ENCODE peak calls at places on chromosomes 3 and 15, in ten cellular contexts. D is PC-3, V is AG09319, I is cardiac muscle cell, F is HFF-Myc, W is GM12865, M is AG09309, X is ascending aorta, Q is Peyer's patch, G is WTC11. E is an unnamed sample.
A peak's percentile ranks its signal among the peaks of the same experiment; 100 is the strongest.

GRCh38 chr3:146504546-146505197 is 35.3 kb upstream of the PLSCR2 start:
- DNase-seq in M (no peak), W (no peak), Q (no peak), V (no peak), I (no peak), G (no peak), X (no peak), D (peak; percentile 62), F (no peak), E (no peak)

GRCh38 chr15:40894689-40895308 is 549 bp downstream of the VPS18 start:
- DNase-seq in W (peak; percentile 78), G (peak; percentile 73), X (no peak), I (peak; percentile 76), M (no peak), D (peak; percentile 81), Q (peak; percentile 77), V (no peak), F (no peak), E (no peak)

GRCh38 chr15:98612490-98613110 is 35.7 kb upstream of the IGF1R start:
- DNase-seq in D (no peak), G (no peak), X (no peak), V (no peak), Q (peak; percentile 10), I (no peak), M (no peak), F (no peak), W (no peak), E (no peak)

GRCh38 chr3:129305592-129306091 is 27.0 kb downstream of the HMCES start:
- DNase-seq in D (no peak), Q (peak; percentile 84), M (peak; percentile 57), W (peak; percentile 42), V (no peak), I (peak; percentile 95), G (peak; percentile 99), F (peak; percentile 88), X (peak; percentile 90), E (peak; percentile 68)

GRCh38 chr15:81531971-81532370 is 158.0 kb upstream of the TMC3 start:
- DNase-seq in I (no peak), X (no peak), F (no peak), Q (no peak), V (no peak), G (no peak), W (no peak), D (peak; percentile 56), M (no peak), E (no peak)

GRCh38 chr3:37876279-37876678 is 14.6 kb downstream of the CTDSPL start:
- DNase-seq in Q (no peak), G (no peak), I (no peak), X (no peak), D (no peak), V (no peak), F (no peak), W (no peak), M (no peak), E (no peak)

GRCh38 chr3:134002326-134002725 is 27.4 kb downstream of the SLCO2A1 start:
- DNase-seq in X (no peak), W (no peak), V (peak; percentile 40), D (no peak), G (no peak), M (peak; percentile 42), F (peak; percentile 51), Q (no peak), I (peak; percentile 14), E (no peak)

GRCh38 chr3:45890405-45890804 is 4.1 kb downstream of the CCR9 start:
- DNase-seq in G (no peak), M (no peak), F (no peak), Q (peak; percentile 85), V (no peak), X (no peak), D (peak; percentile 44), W (no peak), I (no peak), E (no peak)

GRCh38 chr15:98123834-98124233 is 163.3 kb downstream of the ARRDC4 start:
- DNase-seq in G (no peak), V (no peak), M (no peak), Q (no peak), X (no peak), D (no peak), W (no peak), I (no peak), F (no peak), E (no peak)

GRCh38 chr3:113560845-113561623 is 28.7 kb downstream of the SIDT1 start:
- DNase-seq in D (peak; percentile 35), X (no peak), F (peak; percentile 12), Q (no peak), M (no peak), W (no peak), V (no peak), I (peak; percentile 56), G (no peak), E (no peak)

GRCh38 chr3:125462722-125463299 is 57.2 kb downstream of the SNX4 start:
- DNase-seq in G (no peak), F (no peak), X (no peak), D (no peak), Q (no peak), I (no peak), V (no peak), W (no peak), M (no peak), E (no peak)

GRCh38 chr15:69979269-69979668 is 118.4 kb downstream of the TLE3 start:
- DNase-seq in V (no peak), D (peak; percentile 59), G (peak; percentile 21), M (no peak), F (no peak), X (no peak), Q (peak; percentile 76), W (peak; percentile 81), I (no peak), E (no peak)

GRCh38 chr3:11607816-11608215 is 35.9 kb downstream of the VGLL4 start:
- DNase-seq in X (no peak), V (no peak), F (no peak), G (no peak), W (no peak), I (peak; percentile 59), D (no peak), Q (no peak), M (no peak), E (no peak)

GRCh38 chr3:190076601-190077444 is 43.9 kb downstream of the P3H2 start:
- DNase-seq in D (peak; percentile 90), W (no peak), Q (no peak), M (peak; percentile 93), V (peak; percentile 89), G (no peak), F (peak; percentile 90), I (peak; percentile 94), X (peak; percentile 27), E (no peak)

GRCh38 chr15:47811160-47811559 is 93.9 kb downstream of the SEMA6D start:
- DNase-seq in I (no peak), V (no peak), W (no peak), Q (no peak), M (no peak), F (no peak), X (no peak), G (no peak), D (no peak), E (no peak)

GRCh38 chr15:55499158-55499557 is 8.9 kb downstream of the DNAAF4 start:
- DNase-seq in I (no peak), D (no peak), V (no peak), W (peak; percentile 4), G (no peak), M (no peak), Q (no peak), X (no peak), F (no peak), E (no peak)

GRCh38 chr15:40776537-40777141 is 6.9 kb downstream of the C15orf62 start:
- DNase-seq in G (no peak), D (peak; percentile 93), V (no peak), X (no peak), I (peak; percentile 53), F (no peak), Q (no peak), W (no peak), M (peak; percentile 45), E (no peak)

GRCh38 chr3:49199244-49199899 is 28.0 kb downstream of the KLHDC8B start:
- DNase-seq in G (peak; percentile 74), V (peak; percentile 75), F (no peak), M (peak; percentile 64), W (no peak), Q (peak; percentile 84), I (peak; percentile 94), X (peak; percentile 79), D (no peak), E (peak; percentile 87)

GRCh38 chr3:18703798-18704197 is 278.7 kb upstream of the SATB1 start:
- DNase-seq in D (no peak), X (no peak), Q (no peak), F (no peak), I (no peak), M (no peak), V (no peak), W (no peak), G (no peak), E (no peak)
- TF ChIP-seq CTCF in D (no peak), X (no peak), Q (no peak), F (no peak), I (no peak), M (no peak), V (no peak), W (no peak), G (no peak), E (no peak)

DNA sequence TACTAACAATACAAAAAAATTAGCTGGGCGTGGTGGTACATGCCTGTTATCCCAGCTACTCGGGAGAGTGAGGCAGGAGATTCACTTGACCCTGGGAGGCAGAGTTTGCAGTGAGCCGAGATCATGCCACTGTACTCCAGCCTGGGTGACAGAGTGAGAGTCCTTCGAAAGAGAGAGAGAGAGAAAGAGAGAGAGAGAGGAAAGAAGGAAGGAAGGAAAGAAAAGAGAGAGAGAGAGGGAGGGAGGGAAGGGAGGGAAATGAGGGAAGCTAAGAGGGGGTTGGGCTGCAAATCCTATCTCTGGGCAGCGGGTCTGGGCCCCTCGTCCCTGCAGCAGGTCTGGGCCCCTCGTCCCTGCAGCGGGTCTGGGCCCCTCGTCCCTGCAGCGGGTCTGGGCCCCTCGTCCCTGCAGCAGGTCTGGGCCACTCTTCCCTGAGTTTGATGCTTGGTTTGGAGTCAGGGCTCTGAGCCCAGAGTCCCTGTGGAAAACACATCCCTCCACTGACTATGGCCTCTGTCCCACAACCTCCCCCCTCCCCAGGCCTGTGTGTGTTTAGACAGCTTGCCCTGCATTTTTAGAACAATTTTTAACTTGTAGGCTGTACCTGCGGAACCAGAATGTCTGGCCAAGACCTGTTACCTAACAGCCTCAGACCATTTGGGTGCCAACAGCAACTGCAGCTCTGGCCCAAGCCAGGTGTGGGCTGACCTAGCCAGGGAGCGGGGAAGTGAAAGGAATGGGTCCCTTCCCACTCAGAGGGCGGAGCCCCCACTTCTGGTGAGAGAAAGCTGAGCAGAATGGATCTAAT is 60.2 kb upstream of the TFRC start:
- DNase-seq in M (no peak), F (no peak), X (no peak), W (no peak), Q (no peak), D (peak; percentile 66), I (no peak), G (no peak), V (no peak), E (no peak)
- TF ChIP-seq CTCF in M (no peak), F (no peak), X (no peak), W (no peak), Q (no peak), D (no peak), I (no peak), G (no peak), V (no peak), E (no peak)

GRCh38 chr15:57306944-57307411 is 69.3 kb upstream of the CGNL1 start:
- DNase-seq in I (no peak), V (no peak), W (no peak), G (no peak), F (no peak), Q (no peak), X (no peak), M (no peak), D (no peak), E (no peak)
- TF ChIP-seq CTCF in I (no peak), V (no peak), W (no peak), G (peak; percentile 4), F (no peak), Q (no peak), X (no peak), M (no peak), D (peak; percentile 16), E (no peak)

GRCh38 chr3:68256635-68257034 is 602.2 kb upstream of the SUCLG2 start:
- DNase-seq in D (peak; percentile 1), V (no peak), X (no peak), I (no peak), Q (peak; percentile 45), F (no peak), M (no peak), G (peak; percentile 45), W (peak; percentile 7), E (no peak)
- TF ChIP-seq CTCF in D (peak; percentile 35), V (no peak), X (no peak), I (no peak), Q (peak; percentile 41), F (no peak), M (no peak), G (peak; percentile 27), W (peak; percentile 36), E (no peak)

E was measured in omental fat pad.